ENCODE peak calls at places on chromosome 10, in ten cellular contexts. B, P, L, M, O, W, E, D, Y and V are unnamed samples.

GRCh38 chr10:49092477-49092876 is 22.8 kb downstream of the VSTM4 start:
- DNase-seq in B (no peak), P (no peak), L (no peak), M (no peak), O (no peak), W (no peak), E (no peak), D (no peak), Y (no peak), V (no peak)

GRCh38 chr10:110636932-110637557 is 7.1 kb upstream of the RBM20 start:
- DNase-seq in B (peak), P (no peak), L (no peak), M (no peak), O (no peak), W (no peak), E (no peak), D (no peak), Y (no peak), V (no peak)

GRCh38 chr10:110802551-110803238 is 69.0 kb upstream of the PDCD4 start:
- DNase-seq in B (no peak), P (peak), L (peak), M (no peak), O (peak), W (peak), E (no peak), D (peak), Y (peak), V (peak)

GRCh38 chr10:60573342-60573741 is 183.7 kb upstream of the ANK3 start:
- DNase-seq in B (no peak), P (peak), L (peak), M (peak), O (no peak), W (no peak), E (no peak), D (no peak), Y (no peak), V (no peak)

GRCh38 chr10:102299873-102300272 is 54.5 kb downstream of the GBF1 start:
- DNase-seq in B (no peak), P (peak), L (peak), M (no peak), O (no peak), W (no peak), E (no peak), D (no peak), Y (no peak), V (no peak)

GRCh38 chr10:97081621-97082235 is 104.0 kb downstream of the SLIT1 start:
- DNase-seq in B (no peak), P (peak), L (peak), M (peak), O (peak), W (peak), E (no peak), D (peak), Y (peak), V (no peak)

GRCh38 chr10:47414227-47414592 is 30.1 kb upstream of the ZNF488 start:
- DNase-seq in B (no peak), P (no peak), L (no peak), M (no peak), O (no peak), W (no peak), E (no peak), D (no peak), Y (no peak), V (no peak)

GRCh38 chr10:118308664-118309063 is 33.5 kb downstream of the FAM204A start:
- DNase-seq in B (peak), P (no peak), L (no peak), M (no peak), O (no peak), W (no peak), E (no peak), D (no peak), Y (no peak), V (no peak)

GRCh38 chr10:87552248-87552914 is 47.7 kb downstream of the MINPP1 start:
- DNase-seq in B (no peak), P (peak), L (no peak), M (no peak), O (no peak), W (no peak), E (no peak), D (no peak), Y (no peak), V (no peak)

GRCh38 chr10:22690614-22691431 is 23.6 kb downstream of the PIP4K2A start:
- DNase-seq in B (no peak), P (peak), L (peak), M (no peak), O (no peak), W (no peak), E (no peak), D (no peak), Y (no peak), V (no peak)

GRCh38 chr10:59905066-59905734 is 1.2 kb downstream of the CCDC6 start:
- DNase-seq in B (peak), P (peak), L (no peak), M (peak), O (peak), W (no peak), E (no peak), D (no peak), Y (peak), V (no peak)

GRCh38 chr10:52956451-52956850 is 183.9 kb upstream of the MBL2 start:
- DNase-seq in B (no peak), P (peak), L (no peak), M (no peak), O (no peak), W (no peak), E (no peak), D (no peak), Y (no peak), V (no peak)

GRCh38 chr10:121073743-121074142 is 222.6 kb downstream of the WDR11 start:
- DNase-seq in B (no peak), P (no peak), L (no peak), M (no peak), O (no peak), W (no peak), E (no peak), D (no peak), Y (no peak), V (no peak)

GRCh38 chr10:83607959-83608745 is 531.2 kb upstream of the GHITM start:
- DNase-seq in B (no peak), P (no peak), L (no peak), M (no peak), O (no peak), W (no peak), E (no peak), D (no peak), Y (no peak), V (no peak)

GRCh38 chr10:1047937-1048336 is 982 bp downstream of the IDI1 start:
- DNase-seq in B (peak), P (peak), L (no peak), M (no peak), O (no peak), W (no peak), E (no peak), D (no peak), Y (no peak), V (no peak)

GRCh38 chr10:71431945-71432905 is 35.5 kb downstream of the CDH23 start:
- DNase-seq in B (no peak), P (no peak), L (no peak), M (no peak), O (no peak), W (no peak), E (no peak), D (no peak), Y (no peak), V (no peak)